ENCODE peak calls at places on chromosomes 11 and 22, in seven cellular contexts. X, I, P, Y, Q, L and K are unnamed samples.

GRCh38 chr11:14644396-14645246 is 1.0 kb downstream of the PDE3B start:
- DNase-seq in I (peak), Q (no peak), X (peak), Y (peak), L (no peak), P (peak), K (peak)

GRCh38 chr11:62013266-62014157 is 46.1 kb upstream of the FTH1 start:
- DNase-seq in P (no peak), X (no peak), Q (no peak), Y (peak), I (no peak), L (no peak), K (no peak)

GRCh38 chr11:46122955-46123354 is 1.7 kb upstream of the PHF21A start:
- DNase-seq in Q (no peak), Y (peak), I (no peak), L (no peak), P (no peak), X (no peak), K (peak)

GRCh38 chr22:20036119-20036518 is 15.2 kb downstream of the TANGO2 start:
- DNase-seq in Y (no peak), X (no peak), Q (no peak), L (no peak), I (no peak), P (no peak), K (no peak)

GRCh38 chr11:64123102-64123434 is 42.8 kb downstream of the MACROD1 start:
- DNase-seq in X (no peak), Y (no peak), I (peak), Q (no peak), P (peak), L (no peak), K (no peak)

GRCh38 chr11:57349491-57350274 is 11.5 kb downstream of the P2RX3 start:
- DNase-seq in Q (peak), X (no peak), L (peak), P (peak), Y (peak), I (no peak), K (peak)

GRCh38 chr11:59957094-59957493 is 6.7 kb upstream of the OOSP4A start:
- DNase-seq in P (no peak), I (no peak), Y (peak), L (no peak), X (no peak), Q (no peak), K (peak)

GRCh38 chr11:16000065-16000464 is 356.3 kb downstream of the SOX6 start:
- DNase-seq in Q (no peak), P (no peak), L (no peak), Y (peak), I (no peak), X (no peak), K (peak)

GRCh38 chr11:12631651-12632050 is 42.6 kb upstream of the TEAD1 start:
- DNase-seq in I (no peak), X (no peak), Y (no peak), P (no peak), L (no peak), Q (no peak), K (no peak)

GRCh38 chr11:105297463-105297862 is 157.9 kb upstream of the CARD18 start:
- DNase-seq in I (no peak), Y (peak), L (no peak), Q (no peak), X (no peak), P (no peak), K (peak)

GRCh38 chr11:63769044-63769718 is 606 bp upstream of the ZFTA start:
- DNase-seq in I (no peak), Y (peak), P (peak), X (no peak), L (no peak), Q (no peak), K (peak)